ENCODE peak calls at places on chromosomes 6 and 20, in five cellular contexts. I, H, C, Z and V are unnamed samples.

GRCh38 chr20:51931321-51931720 is 129.0 kb upstream of the SALL4 start:
- DNase-seq in I (no peak), H (no peak), C (no peak), Z (no peak), V (no peak)

GRCh38 chr20:41308290-41308691 is 9.2 kb downstream of the ZHX3 start:
- DNase-seq in I (no peak), H (no peak), C (no peak), Z (no peak), V (peak; percentile 30)

GRCh38 chr6:87071683-87072082 is 23.2 kb downstream of the CGA start:
- DNase-seq in I (no peak), H (no peak), C (no peak), Z (no peak), V (no peak)

GRCh38 chr20:33668087-33668790 is 1.5 kb downstream of the ACTL10 start:
- DNase-seq in I (peak; percentile 93), H (peak; percentile 75), C (peak; percentile 83), Z (no peak), V (peak; percentile 37)

GRCh38 chr6:44176935-44177509 is 18.4 kb downstream of the CAPN11 start:
- DNase-seq in I (no peak), H (no peak), C (no peak), Z (no peak), V (no peak)

GRCh38 chr6:43579171-43579570 is 3.2 kb downstream of the POLH start:
- DNase-seq in I (no peak), H (no peak), C (no peak), Z (no peak), V (no peak)

GRCh38 chr20:36472656-36473071 is 68.7 kb upstream of the MYL9 start:
- DNase-seq in I (peak; percentile 83), H (peak; percentile 43), C (peak; percentile 72), Z (peak; percentile 81), V (no peak)

GRCh38 chr20:25389381-25389857 is 1.2 kb downstream of the ABHD12 start:
- DNase-seq in I (no peak), H (no peak), C (peak; percentile 10), Z (no peak), V (peak; percentile 57)

GRCh38 chr6:161057103-161058091 is 65.8 kb downstream of the MAP3K4 start:
- DNase-seq in I (no peak), H (no peak), C (no peak), Z (no peak), V (no peak)

GRCh38 chr6:36928547-36928918 is 26.0 kb upstream of the PI16 start:
- DNase-seq in I (no peak), H (no peak), C (no peak), Z (no peak), V (no peak)

GRCh38 chr6:78598966-78599365 is 268.4 kb upstream of the IRAK1BP1 start:
- DNase-seq in I (no peak), H (peak; percentile 43), C (no peak), Z (no peak), V (no peak)

GRCh38 chr6:159654483-159655098 is 38.5 kb downstream of the SOD2 start:
- DNase-seq in I (no peak), H (no peak), C (no peak), Z (no peak), V (peak; percentile 51)

GRCh38 chr20:14264869-14265268 is 72.5 kb downstream of the FLRT3 start:
- DNase-seq in I (no peak), H (no peak), C (no peak), Z (no peak), V (no peak)

GRCh38 chr20:31675828-31676533 is 38.3 kb downstream of the COX4I2 start:
- DNase-seq in I (no peak), H (no peak), C (no peak), Z (no peak), V (peak; percentile 99)

GRCh38 chr20:5720696-5721095 is 29.5 kb upstream of the SHLD1 start:
- DNase-seq in I (no peak), H (no peak), C (no peak), Z (no peak), V (no peak)

GRCh38 chr6:24949020-24949569 is 13.3 kb upstream of the RIPOR2 start:
- DNase-seq in I (no peak), H (no peak), C (no peak), Z (no peak), V (no peak)

GRCh38 chr6:43509984-43510826 is at the start of gene LRRC73:
- DNase-seq in I (peak; percentile 92), H (peak; percentile 79), C (peak; percentile 91), Z (peak; percentile 67), V (peak; percentile 92)

GRCh38 chr6:68559052-68559451 is 76.0 kb upstream of the ADGRB3 start:
- DNase-seq in I (no peak), H (no peak), C (no peak), Z (no peak), V (no peak)

GRCh38 chr6:73585566-73586415 is 65.0 kb upstream of the EEF1A1 start:
- DNase-seq in I (no peak), H (peak; percentile 71), C (peak; percentile 80), Z (peak; percentile 40), V (peak; percentile 86)

GRCh38 chr6:144064831-144065668 is 30.3 kb downstream of the SF3B5 start:
- DNase-seq in I (no peak), H (no peak), C (peak; percentile 67), Z (no peak), V (peak; percentile 63)

GRCh38 chr6:130372786-130373185 is 7.0 kb downstream of the TMEM200A start:
- DNase-seq in I (no peak), H (no peak), C (no peak), Z (no peak), V (no peak)
- TF ChIP-seq POLR2A in I (no peak), H (no peak), C (no peak), Z (no peak), V (no peak)

GRCh38 chr20:23052904-23053303 is 3.4 kb upstream of the THBD start:
- DNase-seq in I (no peak), H (no peak), C (no peak), Z (no peak), V (no peak)

GRCh38 chr20:23048283-23049200 is 930 bp downstream of the THBD start:
- DNase-seq in I (peak; percentile 75), H (peak; percentile 24), C (peak; percentile 57), Z (no peak), V (peak; percentile 78)

GRCh38 chr20:23049933-23050838 is 714 bp upstream of the THBD start:
- DNase-seq in I (peak; percentile 72), H (peak; percentile 43), C (peak; percentile 39), Z (no peak), V (peak; percentile 82)

GRCh38 chr20:23049201-23049932 is at the start of gene THBD:
- DNase-seq in I (peak; percentile 86), H (peak; percentile 76), C (peak; percentile 67), Z (no peak), V (peak; percentile 81)

DNA sequence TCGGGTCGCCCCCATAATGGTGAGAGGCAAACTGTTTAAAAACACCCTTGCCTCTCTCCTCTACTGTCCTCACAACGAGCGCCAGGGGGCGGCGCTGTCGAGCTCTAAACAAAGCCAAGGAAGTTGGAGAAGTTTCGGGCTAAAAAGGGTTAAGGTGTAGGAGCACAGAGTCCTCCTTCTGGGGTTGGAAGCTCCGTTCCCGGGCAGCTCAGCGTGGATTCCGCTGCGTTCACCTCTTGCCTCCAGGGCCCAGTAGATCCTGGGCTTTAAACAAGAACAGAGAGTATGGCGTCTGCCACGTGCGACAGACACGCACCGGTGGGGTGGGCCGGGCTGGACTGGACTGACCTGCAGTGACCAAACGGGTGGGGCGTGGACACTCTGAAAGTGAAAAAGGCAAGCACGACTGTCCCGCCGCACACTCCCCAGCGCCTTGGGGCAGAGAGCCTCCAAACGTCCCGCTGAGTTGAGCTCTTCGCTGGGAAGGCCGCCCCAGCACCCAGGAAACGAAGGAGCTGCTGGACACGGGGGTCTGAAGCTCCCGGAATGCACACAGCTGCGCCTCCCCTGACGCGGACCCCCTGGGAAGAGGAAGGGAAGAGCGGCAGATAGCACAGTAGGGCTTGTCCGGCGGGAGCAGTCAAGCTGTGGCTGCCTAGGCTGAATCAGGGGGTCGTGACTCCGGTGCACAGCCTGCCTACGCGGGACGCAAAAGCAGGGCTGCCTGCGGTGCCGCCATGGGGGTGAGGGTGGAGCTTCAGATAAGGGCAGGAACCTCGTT is 1.6 kb upstream of the THBD start:
- DNase-seq in I (peak; percentile 75), H (peak; percentile 61), C (peak; percentile 64), Z (no peak), V (peak; percentile 92)
- TF ChIP-seq POLR2A in I (no peak), H (no peak), C (peak; percentile 11), Z (no peak), V (peak; percentile 16)

GRCh38 chr20:50250748-50251382 is 60.2 kb downstream of the CEBPB start:
- DNase-seq in I (no peak), H (no peak), C (peak; percentile 41), Z (no peak), V (no peak)
- TF ChIP-seq POLR2A in I (no peak), H (no peak), C (no peak), Z (no peak), V (no peak)

DNA sequence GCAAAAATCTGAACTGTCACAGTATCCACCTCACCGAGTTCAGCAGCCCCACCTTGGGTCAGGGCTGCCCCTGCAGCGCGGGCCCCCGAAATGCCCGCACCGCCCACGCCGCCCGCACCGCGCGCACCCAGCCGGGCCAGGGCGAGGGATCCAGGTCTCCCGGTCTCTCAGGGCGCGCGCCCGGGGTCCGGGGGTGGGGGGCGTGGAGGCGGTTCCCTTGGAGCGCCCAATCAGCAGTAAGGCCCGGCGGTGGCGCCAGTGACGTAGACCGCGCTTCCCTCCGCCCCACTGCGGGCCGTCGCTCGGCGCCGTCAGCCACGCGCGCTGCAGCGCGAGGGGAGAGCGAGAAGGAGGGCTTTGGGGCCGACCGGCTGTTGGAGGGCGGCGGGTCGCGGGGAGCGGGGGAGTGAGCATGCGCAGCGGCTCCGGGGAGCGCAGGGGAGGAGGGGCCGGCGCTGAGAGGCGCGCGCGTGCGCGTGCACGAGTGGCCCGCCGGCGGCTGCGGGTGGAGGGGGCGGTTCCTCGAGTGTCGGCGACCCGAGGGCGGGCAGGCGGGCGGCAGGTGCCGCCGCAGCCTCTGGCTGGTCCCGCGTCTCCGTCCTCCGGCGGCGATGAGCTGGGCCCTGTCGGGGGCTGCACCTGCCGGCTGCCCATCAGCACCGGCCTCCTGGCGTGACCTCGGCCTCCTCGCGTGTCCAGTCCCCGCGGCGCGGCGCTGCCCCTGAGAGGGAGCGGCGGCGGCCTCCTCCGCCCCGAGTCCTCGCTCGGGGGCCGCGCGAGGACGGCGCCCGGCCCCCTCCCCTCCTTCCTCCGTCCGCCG is at the start of gene TMEM170B:
- DNase-seq in I (peak; percentile 97), H (peak; percentile 92), C (peak; percentile 94), Z (peak; percentile 84), V (peak; percentile 88)
- TF ChIP-seq POLR2A in I (peak; percentile 41), H (peak; percentile 50), C (peak; percentile 72), Z (no peak), V (no peak)

DNA sequence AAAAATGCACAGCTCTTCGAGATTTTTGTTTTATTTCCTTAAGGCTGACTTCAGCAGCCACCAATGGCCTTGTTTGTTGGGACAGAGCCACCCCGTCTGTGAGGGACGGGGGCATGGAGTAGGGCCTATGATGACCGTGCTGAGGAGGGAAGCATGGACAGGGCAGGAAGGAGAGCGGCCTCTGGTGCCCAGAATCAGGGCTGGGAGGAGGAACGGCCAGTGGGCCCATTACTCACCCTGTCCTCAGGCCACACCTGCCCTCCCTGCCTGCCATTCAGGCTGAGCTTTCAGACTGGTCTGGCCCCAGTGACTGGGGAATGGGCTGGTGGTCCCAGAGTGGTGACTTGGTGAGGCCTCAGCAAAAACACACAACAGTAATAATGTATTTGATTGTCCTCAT is 104.4 kb downstream of the SMOC2 start:
- DNase-seq in I (no peak), H (no peak), C (no peak), Z (no peak), V (no peak)
- TF ChIP-seq POLR2A in I (no peak), H (no peak), C (no peak), Z (no peak), V (no peak)